ENCODE peak calls at places on chromosomes 13 and 19, in five cellular contexts. One of them, this sample, is unnamed.

GRCh38 chr13:46542833-46543232 is 10.1 kb upstream of the LRCH1 start:
- DNase-seq in BE2C: no peak
- DNase-seq in A549: no peak
- DNase-seq in thyroid gland: no peak
- DNase-seq in naive thymus-derived CD8-positive, alpha-beta T cell: no peak
- DNase-seq in this sample: no peak

GRCh38 chr19:18155095-18156087 is 2.4 kb downstream of the PIK3R2 start:
- DNase-seq in BE2C: no peak
- DNase-seq in A549: no peak
- DNase-seq in thyroid gland: no peak
- DNase-seq in naive thymus-derived CD8-positive, alpha-beta T cell: no peak
- DNase-seq in this sample: no peak

GRCh38 chr19:4657262-4657661 is 12.9 kb downstream of the MYDGF start:
- DNase-seq in BE2C: no peak
- DNase-seq in A549: no peak
- DNase-seq in thyroid gland: no peak
- DNase-seq in naive thymus-derived CD8-positive, alpha-beta T cell: no peak
- DNase-seq in this sample: no peak

GRCh38 chr19:21603431-21604153 is 98.2 kb downstream of the ZNF429 start:
- DNase-seq in BE2C: peak; percentile 18
- DNase-seq in A549: no peak
- DNase-seq in thyroid gland: no peak
- DNase-seq in naive thymus-derived CD8-positive, alpha-beta T cell: no peak
- DNase-seq in this sample: no peak

GRCh38 chr13:94607939-94608338 is 6.3 kb downstream of the GPR180 start:
- DNase-seq in BE2C: no peak
- DNase-seq in A549: no peak
- DNase-seq in thyroid gland: no peak
- DNase-seq in naive thymus-derived CD8-positive, alpha-beta T cell: no peak
- DNase-seq in this sample: no peak

GRCh38 chr19:16232568-16232967 is 34.9 kb downstream of the AP1M1 start:
- DNase-seq in BE2C: no peak
- DNase-seq in A549: no peak
- DNase-seq in thyroid gland: no peak
- DNase-seq in naive thymus-derived CD8-positive, alpha-beta T cell: no peak
- DNase-seq in this sample: no peak

GRCh38 chr13:94157705-94158218 is 321.7 kb downstream of the DCT start:
- DNase-seq in BE2C: no peak
- DNase-seq in A549: no peak
- DNase-seq in thyroid gland: no peak
- DNase-seq in naive thymus-derived CD8-positive, alpha-beta T cell: no peak
- DNase-seq in this sample: no peak

GRCh38 chr13:72458701-72459100 is 268.7 kb downstream of the MZT1 start:
- DNase-seq in BE2C: no peak
- DNase-seq in A549: no peak
- DNase-seq in thyroid gland: no peak
- DNase-seq in naive thymus-derived CD8-positive, alpha-beta T cell: no peak
- DNase-seq in this sample: no peak